ENCODE peak calls at places on chromosomes 5 and 9, in seven cellular contexts. V is GM20000; K is brain microvascular endothelial cell; B is M059J; Y is epithelial cell of proximal tubule; I is stimulated activated CD8-positive, alpha-beta memory T cell treated with anti-CD3 and anti-CD28 coated beads, Interleukin-4, amount 100 ng/mL, for 4 hours; X is Daoy. Q is an unnamed sample.

GRCh38 chr5:170319281-170319680 is 21.7 kb upstream of the LCP2 start:
- DNase-seq in V (no peak), K (no peak), B (no peak), I (no peak), Y (no peak), X (no peak), Q (no peak)

GRCh38 chr5:143536364-143536763 is 132.9 kb upstream of the NR3C1 start:
- DNase-seq in B (peak), I (no peak), X (peak), Y (peak), V (no peak), K (peak), Q (peak)

GRCh38 chr9:78238061-78239038 is 2.5 kb downstream of the CEP78 start:
- DNase-seq in B (no peak), K (no peak), Y (no peak), X (no peak), V (no peak), I (no peak), Q (no peak)

GRCh38 chr5:168224110-168224509 is 67.3 kb upstream of the WWC1 start:
- DNase-seq in K (no peak), Y (no peak), X (no peak), V (no peak), I (no peak), B (no peak), Q (no peak)

GRCh38 chr5:139822553-139823425 is 27.2 kb downstream of the PSD2 start:
- DNase-seq in X (no peak), V (no peak), I (no peak), K (no peak), Y (no peak), B (no peak), Q (no peak)

GRCh38 chr5:59025734-59026133 is 442.9 kb downstream of the RAB3C start:
- DNase-seq in B (no peak), X (no peak), K (no peak), V (no peak), Y (no peak), I (no peak), Q (peak)

GRCh38 chr9:117487555-117488175 is 72.8 kb upstream of the ASTN2 start:
- DNase-seq in V (peak), I (no peak), Y (no peak), X (peak), K (peak), B (peak), Q (peak)

GRCh38 chr5:33938507-33938796 is 2.3 kb downstream of the RXFP3 start:
- DNase-seq in K (no peak), B (no peak), X (no peak), V (no peak), I (no peak), Y (no peak), Q (no peak)

GRCh38 chr5:122392844-122393243 is 80.8 kb downstream of the SNCAIP start:
- DNase-seq in V (no peak), K (no peak), B (no peak), I (no peak), Y (no peak), X (no peak), Q (peak)

GRCh38 chr9:136084191-136084944 is 10.7 kb downstream of the NACC2 start:
- DNase-seq in Y (no peak), B (no peak), X (no peak), V (peak), K (no peak), I (no peak), Q (no peak)

GRCh38 chr9:92988215-92988731 is 41.0 kb downstream of the FGD3 start:
- DNase-seq in V (no peak), X (no peak), B (no peak), I (no peak), K (no peak), Y (no peak), Q (no peak)

GRCh38 chr5:43410414-43410813 is 1.8 kb downstream of the CCL28 start:
- DNase-seq in I (no peak), V (no peak), X (no peak), Y (no peak), K (no peak), B (no peak), Q (no peak)

GRCh38 chr9:118318770-118319443 is 614.7 kb downstream of the TLR4 start:
- DNase-seq in X (no peak), V (no peak), I (no peak), B (peak), Y (peak), K (no peak), Q (no peak)

GRCh38 chr5:14009575-14009974 is 65.1 kb upstream of the DNAH5 start:
- DNase-seq in Y (no peak), K (no peak), I (no peak), X (no peak), B (peak), V (no peak), Q (peak)

GRCh38 chr9:7216004-7216821 is 458.4 kb downstream of the KDM4C start:
- DNase-seq in X (peak), I (no peak), Y (peak), B (peak), V (no peak), K (peak), Q (peak)

GRCh38 chr9:99826579-99826978 is 4.9 kb downstream of the NR4A3 start:
- DNase-seq in K (no peak), V (no peak), B (no peak), I (no peak), X (no peak), Y (no peak), Q (no peak)

GRCh38 chr5:98827161-98827560 is 53.7 kb downstream of the RGMB start:
- DNase-seq in B (peak), K (peak), Y (peak), I (no peak), V (no peak), X (peak), Q (peak)

GRCh38 chr5:2172471-2172870 is 289.7 kb upstream of the IRX4 start:
- DNase-seq in K (no peak), V (no peak), X (no peak), B (no peak), I (no peak), Y (no peak), Q (no peak)

GRCh38 chr9:129823163-129823933 is 588 bp downstream of the TOR1A start:
- DNase-seq in X (peak), I (no peak), B (peak), V (peak), K (no peak), Y (no peak), Q (peak)

GRCh38 chr9:89592963-89593775 is 11.6 kb upstream of the GADD45G start:
- DNase-seq in B (peak), K (peak), V (no peak), I (no peak), X (peak), Y (no peak), Q (peak)

GRCh38 chr9:22169243-22169642 is 160.1 kb upstream of the CDKN2B start:
- DNase-seq in K (peak), V (no peak), I (no peak), B (peak), X (no peak), Y (no peak), Q (peak)

GRCh38 chr9:117664419-117664818 is 39.8 kb upstream of the TLR4 start:
- DNase-seq in V (no peak), B (no peak), I (no peak), Y (no peak), K (no peak), X (no peak), Q (no peak)

GRCh38 chr9:129208191-129209091 is 30.4 kb upstream of the IER5L start:
- DNase-seq in B (no peak), I (peak), X (no peak), K (no peak), Y (no peak), V (no peak), Q (no peak)

GRCh38 chr5:16550316-16550952 is 66.4 kb downstream of the RETREG1 start:
- DNase-seq in K (no peak), B (peak), X (peak), V (peak), I (no peak), Y (no peak), Q (peak)

GRCh38 chr9:36844961-36845360 is 189.1 kb downstream of the PAX5 start:
- DNase-seq in K (no peak), I (no peak), X (no peak), B (no peak), V (no peak), Y (no peak), Q (no peak)

GRCh38 chr9:98552306-98552705 is 156.4 kb downstream of the GABBR2 start:
- DNase-seq in K (no peak), I (no peak), X (peak), Y (no peak), B (peak), V (no peak), Q (peak)

GRCh38 chr5:74326571-74327338 is 313.8 kb downstream of the ENC1 start:
- DNase-seq in B (peak), X (peak), Y (peak), V (peak), K (peak), I (peak), Q (peak)

GRCh38 chr9:272251-273213 is 57.9 kb downstream of the DOCK8 start:
- DNase-seq in K (no peak), X (peak), B (no peak), V (peak), Y (no peak), I (peak), Q (no peak)

GRCh38 chr5:175822225-175822624 is 49.2 kb upstream of the CPLX2 start:
- DNase-seq in V (no peak), B (peak), X (peak), I (no peak), Y (no peak), K (no peak), Q (no peak)